ENCODE peak calls at places on chromosomes 11 and 22, in seven cellular contexts. V, B, M, H, X, K and P are unnamed samples.

GRCh38 chr11:44690651-44691050 is 36.1 kb upstream of the TSPAN18 start:
- DNase-seq in V (no peak), B (no peak), M (no peak), H (no peak), X (no peak), K (no peak), P (no peak)

GRCh38 chr22:35070451-35071093 is 4.6 kb downstream of the ISX start:
- DNase-seq in V (no peak), B (no peak), M (no peak), H (no peak), X (no peak), K (no peak), P (no peak)

GRCh38 chr11:68470304-68470811 is 9.8 kb downstream of the PPP6R3 start:
- DNase-seq in V (no peak), B (no peak), M (no peak), H (no peak), X (no peak), K (no peak), P (no peak)

GRCh38 chr11:87803748-87804147 is 371.5 kb downstream of the RAB38 start:
- DNase-seq in V (no peak), B (no peak), M (no peak), H (no peak), X (no peak), K (no peak), P (no peak)

GRCh38 chr11:69277074-69277809 is 16.7 kb upstream of the MYEOV start:
- DNase-seq in V (no peak), B (no peak), M (no peak), H (no peak), X (no peak), K (no peak), P (no peak)

GRCh38 chr22:21762712-21763581 is 27.4 kb upstream of the YPEL1 start:
- DNase-seq in V (no peak), B (no peak), M (no peak), H (no peak), X (peak; percentile 39), K (no peak), P (no peak)

GRCh38 chr11:84780689-84781293 is 846.4 kb downstream of the DLG2 start:
- DNase-seq in V (peak; percentile 12), B (no peak), M (peak; percentile 10), H (no peak), X (no peak), K (no peak), P (no peak)

GRCh38 chr11:8033312-8033715 is 46.2 kb downstream of the EIF3F start:
- DNase-seq in V (peak; percentile 43), B (peak; percentile 78), M (peak; percentile 84), H (no peak), X (peak; percentile 47), K (peak; percentile 75), P (peak; percentile 92)

GRCh38 chr22:31184015-31184414 is 24.0 kb downstream of the RNF185 start:
- DNase-seq in V (no peak), B (no peak), M (no peak), H (no peak), X (no peak), K (no peak), P (no peak)

GRCh38 chr11:75403983-75404658 is 4.8 kb downstream of the RPS3 start:
- DNase-seq in V (no peak), B (no peak), M (no peak), H (no peak), X (no peak), K (no peak), P (no peak)

GRCh38 chr11:33774356-33775063 is at the start of gene FBXO3:
- DNase-seq in V (peak; percentile 40), B (peak; percentile 86), M (peak; percentile 64), H (peak; percentile 83), X (peak; percentile 88), K (peak; percentile 90), P (no peak)

GRCh38 chr11:129061466-129062194 is 119.0 kb upstream of the TP53AIP1 start:
- DNase-seq in V (peak; percentile 80), B (no peak), M (no peak), H (no peak), X (no peak), K (no peak), P (no peak)

GRCh38 chr22:32643246-32643645 is 158.3 kb upstream of the TIMP3 start:
- DNase-seq in V (no peak), B (no peak), M (no peak), H (no peak), X (no peak), K (no peak), P (no peak)

GRCh38 chr11:3030289-3031070 is 26.7 kb downstream of the CARS1 start:
- DNase-seq in V (no peak), B (no peak), M (no peak), H (no peak), X (no peak), K (no peak), P (no peak)

GRCh38 chr11:35232961-35233360 is 94.0 kb downstream of the CD44 start:
- DNase-seq in V (no peak), B (no peak), M (peak; percentile 74), H (no peak), X (no peak), K (no peak), P (no peak)

GRCh38 chr22:37820350-37820749 is 2.8 kb upstream of the GALR3 start:
- DNase-seq in V (no peak), B (no peak), M (no peak), H (no peak), X (no peak), K (no peak), P (no peak)

GRCh38 chr22:38412435-38413084 is 42.4 kb downstream of the KCNJ4 start:
- DNase-seq in V (no peak), B (peak; percentile 51), M (no peak), H (peak; percentile 22), X (peak; percentile 38), K (peak; percentile 46), P (no peak)

GRCh38 chr11:76069061-76069460 is 137.2 kb downstream of the WNT11 start:
- DNase-seq in V (no peak), B (no peak), M (no peak), H (no peak), X (no peak), K (no peak), P (no peak)

GRCh38 chr11:90556612-90557011 is 333.8 kb upstream of the CHORDC1 start:
- DNase-seq in V (no peak), B (no peak), M (no peak), H (no peak), X (no peak), K (no peak), P (no peak)

GRCh38 chr11:57303990-57304579 is 20.7 kb downstream of the TNKS1BP1 start:
- DNase-seq in V (no peak), B (no peak), M (peak; percentile 58), H (no peak), X (no peak), K (no peak), P (no peak)

GRCh38 chr11:46202149-46202548 is 75.3 kb upstream of the CREB3L1 start:
- DNase-seq in V (no peak), B (no peak), M (no peak), H (no peak), X (no peak), K (no peak), P (no peak)

GRCh38 chr11:73980001-73980960 is 2.4 kb downstream of the UCP2 start:
- DNase-seq in V (no peak), B (peak; percentile 53), M (peak; percentile 17), H (peak; percentile 74), X (peak; percentile 89), K (peak; percentile 77), P (no peak)

GRCh38 chr11:118375980-118376379 is 16.6 kb downstream of the UBE4A start:
- DNase-seq in V (no peak), B (no peak), M (no peak), H (no peak), X (no peak), K (no peak), P (no peak)

GRCh38 chr22:35634981-35635540 is 13.2 kb upstream of the APOL6 start:
- DNase-seq in V (no peak), B (no peak), M (no peak), H (no peak), X (no peak), K (no peak), P (no peak)

GRCh38 chr11:134442246-134442645 is 30.2 kb upstream of the B3GAT1 start:
- DNase-seq in V (no peak), B (no peak), M (no peak), H (no peak), X (no peak), K (no peak), P (no peak)

GRCh38 chr11:77039491-77040400 is 5.5 kb downstream of the B3GNT6 start:
- DNase-seq in V (no peak), B (no peak), M (peak; percentile 42), H (no peak), X (no peak), K (no peak), P (peak; percentile 65)

DNA sequence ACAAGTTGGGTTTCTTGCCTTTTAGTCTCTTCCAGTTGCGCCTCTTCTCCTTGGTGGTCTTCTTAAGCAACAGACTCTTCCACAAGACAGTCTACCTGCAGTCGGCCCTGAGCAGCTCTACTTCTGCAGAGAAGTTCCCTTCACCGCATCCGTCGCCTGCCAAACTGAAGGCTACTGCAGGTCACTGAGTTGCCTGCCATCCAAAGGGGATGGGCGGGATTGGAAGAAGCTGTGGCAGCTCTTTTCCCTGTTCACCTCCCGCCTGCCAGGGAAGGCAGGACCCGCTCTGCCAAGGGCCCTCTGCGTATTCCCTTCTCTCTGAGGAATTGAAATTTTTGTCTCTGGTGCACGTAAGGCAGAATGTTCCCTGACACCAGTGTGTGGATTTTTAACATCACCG is 9.2 kb upstream of the STT3A start:
- DNase-seq in V (no peak), B (no peak), M (no peak), H (no peak), X (no peak), K (no peak), P (no peak)
- H3K36me3 ChIP-seq in V (peaks cover 13% of the 10 kb centered on the region), B (no peaks in the 10 kb centered on the region), M (peaks cover 3% of the 10 kb centered on the region), H (peaks cover 36% of the 10 kb centered on the region), X (peaks cover 47% of the 10 kb centered on the region), K (peaks cover 63% of the 10 kb centered on the region), P (peaks cover 60% of the 10 kb centered on the region)

GRCh38 chr22:27850000-27850465 is 48.5 kb upstream of the MN1 start:
- DNase-seq in V (no peak), B (no peak), M (no peak), H (no peak), X (no peak), K (no peak), P (no peak)
- H3K36me3 ChIP-seq in V (peaks cover 39% of the 10 kb centered on the region), B (no peaks in the 10 kb centered on the region), M (peaks cover 7% of the 10 kb centered on the region), H (peaks cover 18% of the 10 kb centered on the region), X (peaks cover 43% of the 10 kb centered on the region), K (peaks cover 42% of the 10 kb centered on the region), P (peaks cover 28% of the 10 kb centered on the region)

DNA sequence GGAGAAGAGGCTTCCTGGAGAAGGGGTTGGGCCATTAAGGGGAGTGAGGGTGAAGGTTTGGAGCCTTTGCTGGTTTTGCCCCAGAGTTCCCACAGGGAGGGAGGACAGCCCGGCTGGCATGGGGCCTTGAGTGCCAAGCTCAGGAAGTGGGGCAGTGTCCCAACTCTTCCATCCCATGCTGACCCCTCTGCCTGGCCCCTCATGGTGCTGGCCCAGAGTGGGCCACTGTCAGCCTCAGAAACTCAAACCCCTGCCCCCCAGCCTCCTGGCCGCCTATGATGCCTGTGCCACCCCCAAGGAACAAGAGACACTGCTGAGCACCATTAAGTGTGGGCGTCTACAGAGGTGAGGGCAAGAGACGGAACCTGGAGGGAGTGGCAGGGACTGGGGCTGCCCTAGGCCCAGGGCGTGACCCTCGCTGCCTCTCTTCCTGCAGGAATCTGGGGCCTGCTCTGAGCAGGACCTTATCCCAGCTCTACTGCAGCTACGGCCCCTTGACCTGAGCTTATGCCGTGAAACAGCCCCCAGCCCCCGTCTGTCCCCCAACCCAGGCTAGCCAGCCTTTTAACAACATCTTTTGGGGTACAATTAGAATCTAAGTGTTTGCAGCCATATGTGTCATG is 5.4 kb downstream of the MUS81 start:
- DNase-seq in V (no peak), B (no peak), M (no peak), H (no peak), X (no peak), K (peak; percentile 34), P (no peak)
- H3K36me3 ChIP-seq in V (peaks cover 18% of the 10 kb centered on the region), B (peaks cover 5% of the 10 kb centered on the region), M (peaks cover 57% of the 10 kb centered on the region), H (peaks cover 42% of the 10 kb centered on the region), X (peaks cover 45% of the 10 kb centered on the region), K (peaks cover 80% of the 10 kb centered on the region), P (no peaks in the 10 kb centered on the region)

GRCh38 chr11:65125197-65126056 is 3.3 kb downstream of the MRPL49 start:
- DNase-seq in V (no peak), B (no peak), M (no peak), H (no peak), X (no peak), K (no peak), P (no peak)
- H3K36me3 ChIP-seq in V (peaks cover 62% of the 10 kb centered on the region), B (peaks cover 36% of the 10 kb centered on the region), M (peaks cover 28% of the 10 kb centered on the region), H (peaks cover 62% of the 10 kb centered on the region), X (peaks cover 68% of the 10 kb centered on the region), K (peaks cover 72% of the 10 kb centered on the region), P (peaks cover 65% of the 10 kb centered on the region)